ENCODE peak calls at places on chromosomes 7 and 10, in nine cellular contexts. H is fibroblast of pulmonary artery; S is activated CD8-positive, alpha-beta T cell treated with anti-CD3 and anti-CD28 coated beads for 36 hours; I is left ventricle myocardium inferior; G is lower lobe of right lung; P is BJ; W is bronchial epithelial cell; L is astrocyte of the spinal cord; T is PC-9. U is an unnamed sample.

GRCh38 chr10:130498934-130499333 is 362.7 kb downstream of the GLRX3 start:
- DNase-seq in I (no peak), G (no peak), L (no peak), W (no peak), P (no peak), H (no peak), S (no peak), T (no peak), U (no peak)

GRCh38 chr10:26621889-26622681 is 75.4 kb upstream of the PDSS1 start:
- DNase-seq in W (peak), P (no peak), L (no peak), H (peak), S (peak), T (no peak), I (peak), G (peak), U (no peak)

GRCh38 chr10:34696423-34696822 is 118.7 kb downstream of the PARD3 start:
- DNase-seq in T (peak), G (no peak), L (peak), P (peak), S (no peak), I (no peak), W (peak), H (peak), U (no peak)

GRCh38 chr10:51521605-51522004 is 177.8 kb downstream of the CSTF2T start:
- DNase-seq in I (no peak), S (no peak), G (no peak), L (no peak), T (no peak), H (no peak), P (no peak), W (no peak), U (no peak)

GRCh38 chr7:23347682-23348180 is 48.6 kb downstream of the MALSU1 start:
- DNase-seq in T (peak), P (peak), S (peak), I (no peak), H (peak), L (peak), W (peak), G (no peak), U (no peak)

GRCh38 chr7:90411510-90411909 is 8.2 kb downstream of the CLDN12 start:
- DNase-seq in S (no peak), I (no peak), W (peak), G (no peak), H (no peak), T (peak), L (peak), P (no peak), U (no peak)

GRCh38 chr10:72691470-72692056 is 380 bp upstream of the MCU start:
- DNase-seq in L (no peak), S (no peak), I (no peak), H (no peak), T (peak), W (peak), P (no peak), G (no peak), U (no peak)

GRCh38 chr10:124225468-124226270 is 132.3 kb upstream of the CHST15 start:
- DNase-seq in L (no peak), S (peak), I (no peak), H (no peak), G (no peak), T (no peak), P (no peak), W (no peak), U (peak)

GRCh38 chr10:30687698-30688213 is 58.2 kb upstream of the LYZL2 start:
- DNase-seq in S (peak), G (peak), T (peak), L (peak), P (no peak), W (peak), H (peak), I (peak), U (peak)

GRCh38 chr10:77587424-77587806 is 50.2 kb downstream of the KCNMA1 start:
- DNase-seq in H (no peak), G (no peak), L (no peak), T (no peak), S (no peak), P (no peak), I (no peak), W (no peak), U (no peak)

GRCh38 chr10:86361134-86362128 is 5.2 kb downstream of the GRID1 start:
- DNase-seq in T (no peak), G (no peak), S (no peak), H (no peak), W (no peak), L (no peak), I (no peak), P (no peak), U (no peak)

GRCh38 chr10:29839826-29840515 is 205.2 kb upstream of the SVIL start:
- DNase-seq in I (no peak), G (peak), W (peak), P (no peak), S (no peak), H (no peak), L (no peak), T (no peak), U (no peak)

GRCh38 chr7:130907439-130907838 is 173.4 kb upstream of the KLF14 start:
- DNase-seq in S (no peak), W (no peak), T (no peak), I (no peak), P (no peak), G (no peak), H (no peak), L (no peak), U (no peak)

GRCh38 chr7:42183547-42183946 is 53.5 kb downstream of the GLI3 start:
- DNase-seq in W (peak), L (peak), P (no peak), G (no peak), I (no peak), S (no peak), T (no peak), H (no peak), U (no peak)

GRCh38 chr10:112899396-112900065 is 50.5 kb upstream of the TCF7L2 start:
- DNase-seq in G (no peak), T (no peak), I (no peak), L (no peak), W (no peak), H (no peak), P (no peak), S (no peak), U (no peak)

GRCh38 chr7:50449881-50450690 is at the start of gene FIGNL1:
- DNase-seq in H (peak), P (no peak), G (peak), T (peak), I (peak), W (peak), L (peak), S (peak), U (peak)

GRCh38 chr7:69564454-69565417 is 33.5 kb upstream of the AUTS2 start:
- DNase-seq in W (no peak), I (no peak), P (no peak), G (no peak), S (no peak), H (peak), L (peak), T (no peak), U (no peak)

GRCh38 chr10:106972381-106972780 is 192.1 kb downstream of the SORCS1 start:
- DNase-seq in L (no peak), W (no peak), P (no peak), G (no peak), T (no peak), I (no peak), H (no peak), S (no peak), U (no peak)

GRCh38 chr7:141649865-141650499 is 52.0 kb downstream of the DENND11 start:
- DNase-seq in L (peak), P (peak), H (peak), T (peak), W (peak), I (no peak), G (no peak), S (peak), U (no peak)

GRCh38 chr7:84675633-84676034 is 481.0 kb upstream of the SEMA3A start:
- DNase-seq in W (peak), I (no peak), P (no peak), L (no peak), S (peak), T (peak), H (no peak), G (no peak), U (no peak)

GRCh38 chr10:3452234-3452633 is 279.7 kb upstream of the PITRM1 start:
- DNase-seq in S (no peak), I (no peak), T (no peak), W (no peak), P (peak), L (peak), G (no peak), H (peak), U (no peak)

GRCh38 chr10:126661841-126662520 is 8.5 kb downstream of the C10orf90 start:
- DNase-seq in I (no peak), H (no peak), G (no peak), T (no peak), S (no peak), L (peak), P (no peak), W (no peak), U (no peak)

GRCh38 chr10:13276749-13277394 is 23.0 kb downstream of the PHYH start:
- DNase-seq in P (no peak), T (no peak), W (no peak), S (no peak), H (peak), L (peak), G (no peak), I (no peak), U (no peak)

GRCh38 chr10:104328916-104329710 is 9.2 kb downstream of the ITPRIP start:
- DNase-seq in S (peak), P (peak), L (peak), T (peak), H (peak), G (peak), I (no peak), W (peak), U (peak)

GRCh38 chr7:151086802-151087246 is 549 bp downstream of the AGAP3 start:
- DNase-seq in W (no peak), S (peak), I (no peak), P (no peak), L (peak), T (no peak), H (no peak), G (no peak), U (no peak)

GRCh38 chr10:61961278-61961677 is 59.8 kb downstream of the ARID5B start:
- DNase-seq in W (no peak), I (no peak), G (no peak), H (no peak), T (no peak), L (no peak), P (no peak), S (peak), U (no peak)

GRCh38 chr10:77041636-77042258 is 595.9 kb downstream of the KCNMA1 start:
- DNase-seq in I (no peak), G (peak), P (no peak), H (peak), T (no peak), W (no peak), S (peak), L (no peak), U (peak)

GRCh38 chr7:101829374-101829773 is 11.9 kb downstream of the CUX1 start:
- DNase-seq in L (no peak), P (no peak), W (no peak), G (no peak), T (no peak), S (no peak), I (no peak), H (no peak), U (no peak)

GRCh38 chr7:154953006-154953684 is 49.8 kb downstream of the PAXIP1 start:
- DNase-seq in P (no peak), W (peak), T (no peak), L (peak), S (peak), I (peak), H (peak), G (peak), U (peak)

GRCh38 chr7:108301387-108301786 is 154.8 kb downstream of the NRCAM start:
- DNase-seq in W (no peak), S (no peak), P (no peak), G (no peak), T (no peak), I (no peak), L (no peak), H (no peak), U (no peak)

GRCh38 chr10:89981891-89982290 is 280.5 kb downstream of the KIF20B start:
- DNase-seq in G (no peak), T (no peak), S (no peak), H (peak), P (no peak), I (no peak), L (peak), W (peak), U (no peak)

GRCh38 chr7:105673367-105674188 is 92.3 kb upstream of the EFCAB10 start:
- DNase-seq in T (peak), P (no peak), I (no peak), L (no peak), S (peak), W (peak), H (no peak), G (peak), U (no peak)

GRCh38 chr10:129848571-129849451 is 115.3 kb downstream of the EBF3 start:
- DNase-seq in W (no peak), I (no peak), H (no peak), P (no peak), T (no peak), L (no peak), S (no peak), G (no peak), U (no peak)

GRCh38 chr7:151783958-151784575 is 92.8 kb downstream of the PRKAG2 start:
- DNase-seq in L (no peak), T (no peak), I (no peak), W (no peak), G (peak), P (no peak), H (no peak), S (no peak), U (no peak)

DNA sequence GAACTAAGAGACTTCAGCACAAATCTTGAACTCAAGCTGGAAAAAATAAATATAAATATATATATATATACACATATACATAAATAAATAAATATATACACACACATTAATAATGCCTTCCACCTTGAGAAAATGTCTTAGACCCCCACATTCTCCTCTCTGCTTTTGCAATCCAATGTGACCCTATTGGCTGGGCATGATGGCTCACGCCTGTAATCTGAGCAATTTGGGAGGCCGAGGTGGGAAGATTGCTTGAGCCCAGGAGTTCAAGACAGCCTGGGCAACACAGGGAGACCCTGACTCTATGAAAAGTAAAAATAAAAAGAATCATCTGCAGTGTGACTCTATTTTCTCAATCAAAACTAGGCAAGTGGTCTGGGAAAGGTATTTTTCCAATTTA is 424.1 kb upstream of the NFE2L3 start:
- DNase-seq in G (no peak), I (no peak), P (no peak), W (no peak), T (no peak), S (no peak), L (no peak), H (no peak), U (no peak)
- TF ChIP-seq CTCF in G (no peak), I (no peak), P (no peak), W (no peak), T (no peak), S (no peak), L (no peak), H (no peak), U (no peak)

GRCh38 chr7:116671681-116672595 is at the start of gene MET:
- DNase-seq in G (peak), T (peak), W (peak), P (no peak), H (peak), S (peak), L (peak), I (peak), U (peak)
- TF ChIP-seq CTCF in G (peak), T (peak), W (peak), P (peak), H (peak), S (no peak), L (peak), I (peak), U (no peak)

GRCh38 chr7:80779456-80779855 is 139.4 kb downstream of the SEMA3C start:
- DNase-seq in L (no peak), P (no peak), I (no peak), W (peak), G (no peak), H (no peak), S (no peak), T (no peak), U (no peak)

GRCh38 chr7:80781146-80781545 is 137.7 kb downstream of the SEMA3C start:
- DNase-seq in I (no peak), L (no peak), S (no peak), H (no peak), P (no peak), W (no peak), G (no peak), T (no peak), U (no peak)

GRCh38 chr7:80783688-80784327 is 135.0 kb downstream of the SEMA3C start:
- DNase-seq in P (no peak), S (no peak), I (no peak), W (no peak), G (no peak), L (peak), H (peak), T (no peak), U (no peak)

GRCh38 chr7:80783177-80783687 is 135.6 kb downstream of the SEMA3C start:
- DNase-seq in S (no peak), I (no peak), H (no peak), P (no peak), G (no peak), W (no peak), L (no peak), T (no peak), U (no peak)

GRCh38 chr7:80781561-80781979 is 137.3 kb downstream of the SEMA3C start:
- DNase-seq in G (no peak), H (peak), S (no peak), L (peak), W (peak), I (peak), T (peak), P (peak), U (no peak)
- TF ChIP-seq CTCF in G (no peak), H (peak), S (no peak), L (peak), W (no peak), I (peak), T (no peak), P (peak), U (no peak)

DNA sequence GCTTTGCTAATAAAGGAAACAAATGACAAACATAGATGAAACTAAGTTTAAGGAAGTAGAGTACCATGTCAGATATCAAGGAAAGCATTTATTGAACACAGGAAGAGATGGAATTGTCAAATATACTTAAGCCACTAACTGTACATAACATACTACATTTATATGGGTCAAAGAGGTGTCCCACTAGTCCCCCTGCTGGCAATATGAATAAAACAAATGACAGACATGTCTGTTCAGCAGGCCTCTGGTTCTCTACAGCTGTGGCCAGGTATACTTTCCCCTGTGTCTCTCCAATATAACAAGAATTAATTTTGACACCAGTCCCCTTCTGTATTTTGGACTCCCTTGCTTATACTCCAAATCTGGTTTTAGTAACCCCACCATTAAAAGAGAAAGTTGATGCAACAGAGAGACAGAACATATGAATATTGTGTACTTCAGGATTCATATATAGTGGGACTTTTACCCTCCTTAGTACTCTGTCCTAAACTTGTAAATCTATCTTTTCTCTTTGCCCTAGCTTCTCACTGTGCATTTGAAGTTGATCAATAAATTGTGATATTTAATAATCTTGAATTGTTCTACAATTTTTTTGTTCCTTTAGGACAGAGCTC is 42.9 kb downstream of the CD36 start:
- DNase-seq in G (no peak), P (no peak), T (no peak), L (peak), W (peak), I (no peak), S (no peak), H (peak), U (no peak)
- TF ChIP-seq CTCF in G (peak), P (peak), T (peak), L (peak), W (peak), I (peak), S (peak), H (peak), U (no peak)

DNA sequence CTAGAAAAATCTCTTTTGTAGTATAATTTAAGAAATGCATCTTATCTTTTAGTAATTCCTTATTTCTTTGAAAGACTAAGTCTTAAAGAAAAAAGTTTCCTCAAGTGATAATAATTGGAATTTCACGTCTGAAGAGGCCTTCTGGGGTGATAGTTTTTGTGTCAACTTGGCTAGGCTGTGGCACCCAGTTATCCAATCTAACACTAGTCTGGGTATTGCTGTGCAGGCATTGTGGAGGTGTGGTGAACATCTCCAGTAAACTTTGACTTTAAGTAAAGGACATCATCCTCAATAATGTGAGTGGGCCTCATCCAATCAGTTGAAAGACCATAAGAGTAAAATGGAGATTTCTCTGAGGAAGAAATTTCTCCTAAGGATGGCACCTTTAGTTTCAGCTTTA is 2.3 kb upstream of the TUBAL3 start:
- DNase-seq in W (no peak), G (no peak), I (no peak), T (no peak), L (no peak), H (no peak), P (no peak), S (no peak), U (no peak)
- TF ChIP-seq CTCF in W (no peak), G (no peak), I (no peak), T (no peak), L (no peak), H (no peak), P (no peak), S (no peak), U (no peak)

U was measured in natural killer cell.